ENCODE peak calls at places on chromosomes 7 and 10, in four cellular contexts. C is K562, W is HepG2, F is SK-N-SH. M is an unnamed sample.
A peak's percentile ranks its signal among the peaks of the same experiment; 100 is the strongest.

GRCh38 chr10:75444781-75445386 is 13.5 kb downstream of the LRMDA start:
- DNase-seq in C (no peak), W (no peak), F (no peak), M (no peak)

GRCh38 chr7:76202666-76203030 is 952 bp downstream of the SRRM3 start:
- DNase-seq in C (no peak), W (no peak), F (peak; percentile 86), M (no peak)

GRCh38 chr10:77969029-77969635 is 42.6 kb upstream of the DLG5 start:
- DNase-seq in C (no peak), W (no peak), F (no peak), M (no peak)

GRCh38 chr10:129744896-129745750 is 219.0 kb downstream of the EBF3 start:
- DNase-seq in C (no peak), W (no peak), F (no peak), M (no peak)

GRCh38 chr7:159195926-159196325 is 51.3 kb upstream of the VIPR2 start:
- DNase-seq in C (no peak), W (no peak), F (no peak), M (no peak)

GRCh38 chr7:39465055-39465929 is 100.9 kb upstream of the YAE1 start:
- DNase-seq in C (peak; percentile 56), W (peak; percentile 62), F (peak; percentile 63), M (peak; percentile 56)

GRCh38 chr7:14988941-14989340 is 86.4 kb upstream of the DGKB start:
- DNase-seq in C (no peak), W (no peak), F (peak; percentile 44), M (no peak)

GRCh38 chr7:14457567-14458453 is 444.7 kb downstream of the DGKB start:
- DNase-seq in C (peak; percentile 51), W (peak; percentile 26), F (peak; percentile 53), M (peak; percentile 83)

GRCh38 chr10:123150986-123151738 is 3.0 kb upstream of the BUB3 start:
- DNase-seq in C (no peak), W (no peak), F (peak; percentile 52), M (no peak)

GRCh38 chr10:70772627-70773026 is 12.6 kb downstream of the TBATA start:
- DNase-seq in C (no peak), W (no peak), F (peak; percentile 10), M (no peak)

GRCh38 chr10:59033622-59034021 is 142.8 kb upstream of the PHYHIPL start:
- DNase-seq in C (no peak), W (no peak), F (no peak), M (no peak)

GRCh38 chr7:35982600-35982999 is 170.5 kb upstream of the EEPD1 start:
- DNase-seq in C (no peak), W (no peak), F (no peak), M (no peak)

GRCh38 chr7:121521681-121522405 is 125.7 kb upstream of the FAM3C start:
- DNase-seq in C (no peak), W (no peak), F (no peak), M (no peak)

GRCh38 chr10:59499460-59499859 is 137.1 kb upstream of the FAM13C start:
- DNase-seq in C (no peak), W (no peak), F (no peak), M (no peak)

GRCh38 chr7:98210513-98211220 is 572 bp upstream of the BHLHA15 start:
- DNase-seq in C (no peak), W (no peak), F (peak; percentile 87), M (no peak)

GRCh38 chr7:99137418-99138180 is 6.3 kb downstream of the SMURF1 start:
- DNase-seq in C (no peak), W (no peak), F (peak; percentile 63), M (no peak)

GRCh38 chr7:66873476-66873875 is 47.5 kb upstream of the TMEM248 start:
- DNase-seq in C (no peak), W (no peak), F (no peak), M (no peak)

GRCh38 chr10:127024655-127025054 is 119.4 kb downstream of the DOCK1 start:
- DNase-seq in C (no peak), W (no peak), F (no peak), M (no peak)

GRCh38 chr10:3071405-3072198 is 4.3 kb downstream of the PFKP start:
- DNase-seq in C (no peak), W (no peak), F (no peak), M (peak; percentile 91)

GRCh38 chr7:28684729-28685211 is 272.5 kb downstream of the CREB5 start:
- DNase-seq in C (no peak), W (no peak), F (no peak), M (no peak)

GRCh38 chr7:129150199-129150996 is 5.9 kb downstream of the TSPAN33 start:
- DNase-seq in C (peak; percentile 68), W (no peak), F (no peak), M (no peak)

GRCh38 chr10:15684768-15685167 is 35.0 kb downstream of the ITGA8 start:
- DNase-seq in C (no peak), W (no peak), F (no peak), M (no peak)

GRCh38 chr7:74371381-74372059 is 82.2 kb upstream of the GTF2IRD1 start:
- DNase-seq in C (peak; percentile 55), W (no peak), F (no peak), M (peak; percentile 7)

GRCh38 chr10:76779163-76779820 is 858.3 kb downstream of the KCNMA1 start:
- DNase-seq in C (no peak), W (no peak), F (no peak), M (no peak)

GRCh38 chr10:76012928-76013327 is 581.5 kb downstream of the LRMDA start:
- DNase-seq in C (no peak), W (no peak), F (no peak), M (no peak)

GRCh38 chr7:95596183-95597135 is at the start of gene PDK4:
- DNase-seq in C (no peak), W (no peak), F (peak; percentile 70), M (peak; percentile 51)

GRCh38 chr7:138527746-138528223 is 67.7 kb downstream of the TRIM24 start:
- DNase-seq in C (peak; percentile 35), W (peak; percentile 25), F (no peak), M (peak; percentile 31)

GRCh38 chr10:30172663-30173062 is 113.3 kb upstream of the JCAD start:
- DNase-seq in C (no peak), W (no peak), F (no peak), M (no peak)

GRCh38 chr10:132615346-132616169 is 78.0 kb downstream of the INPP5A start:
- DNase-seq in C (no peak), W (no peak), F (peak; percentile 14), M (no peak)

GRCh38 chr10:128664729-128665128 is 538.5 kb upstream of the MKI67 start:
- DNase-seq in C (no peak), W (no peak), F (no peak), M (no peak)

GRCh38 chr7:12594122-12594897 is 23.8 kb downstream of the SCIN start:
- DNase-seq in C (no peak), W (no peak), F (no peak), M (no peak)

GRCh38 chr7:40611472-40611871 is 476.7 kb downstream of the SUGCT start:
- DNase-seq in C (no peak), W (no peak), F (no peak), M (no peak)

GRCh38 chr7:47713595-47713994 is 131.7 kb upstream of the TNS3 start:
- DNase-seq in C (no peak), W (no peak), F (no peak), M (no peak)

GRCh38 chr10:60778978-60779668 is 845 bp downstream of the CDK1 start:
- DNase-seq in C (no peak), W (no peak), F (no peak), M (no peak)

GRCh38 chr10:62087341-62087740 is 181.3 kb downstream of the RTKN2 start:
- DNase-seq in C (no peak), W (no peak), F (no peak), M (no peak)

GRCh38 chr7:30062587-30062986 is 34.4 kb downstream of the PLEKHA8 start:
- DNase-seq in C (peak; percentile 52), W (peak; percentile 44), F (peak; percentile 66), M (peak; percentile 13)

GRCh38 chr10:6052247-6053221 is 9.6 kb downstream of the IL2RA start:
- DNase-seq in C (no peak), W (no peak), F (no peak), M (no peak)
- TF ChIP-seq ELF1 in C (no peak), W (no peak), F (no peak), M (no peak)

DNA sequence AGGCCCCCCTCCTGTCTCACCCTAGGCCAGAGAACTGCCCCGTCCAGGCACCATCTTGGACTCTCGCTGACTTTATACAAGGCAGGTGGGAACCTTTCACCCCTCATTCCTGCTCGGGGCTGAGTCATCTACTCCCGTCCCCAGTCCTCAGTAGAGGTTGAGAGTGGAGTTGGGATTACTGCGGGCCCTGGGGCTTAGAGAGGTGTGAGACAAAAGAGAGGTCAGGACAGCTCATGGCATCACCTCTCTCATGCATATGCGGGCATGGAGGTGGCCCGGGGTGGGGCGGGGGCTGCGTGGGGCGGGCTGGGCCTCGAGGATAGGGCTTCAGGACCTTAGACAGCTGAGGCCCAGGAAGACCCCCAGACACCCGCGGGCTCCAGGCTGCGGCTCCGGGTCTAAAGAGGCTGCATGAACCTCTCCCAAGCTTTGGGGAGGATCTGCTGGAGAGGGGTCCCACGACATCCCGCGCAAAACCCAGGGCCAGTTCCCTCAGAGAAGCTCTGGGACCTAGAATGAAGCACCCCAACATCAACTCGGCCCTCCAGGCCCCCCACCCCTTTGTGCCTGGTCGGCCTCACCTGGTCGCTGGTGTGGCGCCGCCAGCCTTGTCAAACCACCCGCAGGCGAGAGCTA is 319 bp downstream of the PDZD7 start:
- DNase-seq in C (no peak), W (no peak), F (peak; percentile 53), M (no peak)
- TF ChIP-seq RAD21 in C (no peak), W (no peak), F (no peak), M (no peak)

DNA sequence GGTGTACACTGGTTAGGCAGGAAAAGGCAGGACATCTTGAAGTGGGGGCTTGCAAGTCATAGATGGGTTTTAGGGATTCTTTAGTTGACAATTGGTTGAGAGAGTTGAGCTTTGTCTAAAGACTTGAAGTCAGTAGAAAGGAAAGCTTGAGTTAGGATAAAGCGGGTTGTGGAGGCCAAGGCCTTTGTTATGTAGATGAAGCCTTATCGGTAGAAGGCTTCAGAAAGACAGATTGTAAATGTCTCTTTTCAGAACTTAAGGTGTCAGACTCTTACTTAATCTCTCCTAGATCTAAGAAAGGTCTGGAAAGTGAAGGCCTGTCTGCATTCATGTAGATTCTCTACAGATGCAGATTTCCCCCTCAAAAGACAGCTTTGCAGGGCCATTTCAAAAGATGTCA is 177.4 kb downstream of the HECW1 start:
- DNase-seq in C (no peak), W (no peak), F (no peak), M (no peak)
- TF ChIP-seq ELF1 in C (no peak), W (no peak), F (no peak), M (no peak)

GRCh38 chr10:115117301-115117700 is 24.1 kb downstream of the ATRNL1 start:
- DNase-seq in C (no peak), W (no peak), F (no peak), M (no peak)
- TF ChIP-seq RAD21 in C (no peak), W (no peak), F (no peak), M (no peak)

M was measured in HCT116.